ENCODE peak calls at places on chromosomes 3 and 15, in six cellular contexts. J is H54; K is NCI-H1105 treated with DMSO at 0.1 percent for 48 hours; A is coronary artery; C is cardiac muscle cell; M is stimulated activated CD4-positive, alpha-beta T cell treated with anti-CD3 and anti-CD28 coated beads, Interleukin-1b, Interleukin-23, amount 100 ng/mL, for 24 hours. Q is an unnamed sample.

GRCh38 chr15:64519897-64520296 is 59.5 kb downstream of the ZNF609 start:
- DNase-seq in J (no peak), M (no peak), A (no peak), C (no peak), K (no peak), Q (no peak)

GRCh38 chr3:136659253-136659652 is 92.9 kb downstream of the STAG1 start:
- DNase-seq in J (no peak), C (peak), M (no peak), K (peak), A (no peak), Q (no peak)

GRCh38 chr15:72198410-72199270 is 1.1 kb upstream of the GRAMD2A start:
- DNase-seq in J (no peak), K (peak), A (no peak), M (no peak), C (no peak), Q (no peak)

GRCh38 chr15:72599855-72600464 is 54.5 kb upstream of the GOLGA6B start:
- DNase-seq in J (peak), A (no peak), K (peak), M (peak), C (peak), Q (peak)

GRCh38 chr3:150149651-150150051 is 179.0 kb upstream of the PFN2 start:
- DNase-seq in C (no peak), J (no peak), K (peak), A (no peak), M (no peak), Q (no peak)

GRCh38 chr3:9704343-9705322 is 1.0 kb downstream of the CPNE9 start:
- DNase-seq in K (peak), M (no peak), J (no peak), C (peak), A (no peak), Q (peak)

GRCh38 chr3:196772102-196772501 is 32.4 kb downstream of the PAK2 start:
- DNase-seq in K (no peak), M (no peak), C (no peak), A (no peak), J (no peak), Q (no peak)

GRCh38 chr15:101104186-101104585 is 147.7 kb downstream of the CHSY1 start:
- DNase-seq in M (no peak), K (no peak), A (no peak), C (no peak), J (no peak), Q (no peak)